ENCODE peak calls at places on chromosomes 13 and 19, in six cellular contexts. A is fibroblast of mammary gland, D is colonic mucosa, M is mesothelial cell of epicardium, Q is T-helper 17 cell, X is left colon. C is an unnamed sample.

GRCh38 chr13:76696370-76696769 is 189.8 kb downstream of the KCTD12 start:
- DNase-seq in A (peak; percentile 37), D (no peak), M (no peak), Q (no peak), X (no peak), C (no peak)

GRCh38 chr13:23681253-23681652 is 111.0 kb downstream of the TNFRSF19 start:
- DNase-seq in A (peak; percentile 71), D (no peak), M (no peak), Q (no peak), X (no peak), C (no peak)

GRCh38 chr19:46256855-46257254 is 27.3 kb downstream of the IGFL1 start:
- DNase-seq in A (peak; percentile 35), D (no peak), M (no peak), Q (no peak), X (no peak), C (no peak)

GRCh38 chr13:20127563-20128458 is 33.0 kb downstream of the GJA3 start:
- DNase-seq in A (peak; percentile 40), D (peak; percentile 69), M (no peak), Q (peak; percentile 14), X (peak; percentile 65), C (no peak)

GRCh38 chr13:78317030-78317429 is 286.3 kb downstream of the POU4F1 start:
- DNase-seq in A (no peak), D (no peak), M (no peak), Q (no peak), X (no peak), C (no peak)

GRCh38 chr19:29941828-29942403 is at the start of gene URI1:
- DNase-seq in A (peak; percentile 71), D (peak; percentile 96), M (peak; percentile 93), Q (peak; percentile 92), X (peak; percentile 83), C (no peak)

GRCh38 chr19:54506079-54506478 is 3.4 kb downstream of the LAIR2 start:
- DNase-seq in A (no peak), D (no peak), M (no peak), Q (no peak), X (no peak), C (no peak)

GRCh38 chr19:4713384-4713951 is 10.2 kb downstream of the DPP9 start:
- DNase-seq in A (peak; percentile 99), D (peak; percentile 95), M (no peak), Q (no peak), X (peak; percentile 93), C (no peak)

GRCh38 chr13:38783992-38784875 is 97.4 kb downstream of the FREM2 start:
- DNase-seq in A (no peak), D (peak; percentile 53), M (no peak), Q (no peak), X (peak; percentile 34), C (no peak)

GRCh38 chr13:99956473-99957349 is 14.9 kb downstream of the ZIC5 start:
- DNase-seq in A (no peak), D (no peak), M (no peak), Q (no peak), X (no peak), C (no peak)

GRCh38 chr13:21898990-21899389 is 228.1 kb downstream of the FGF9 start:
- DNase-seq in A (no peak), D (no peak), M (no peak), Q (no peak), X (no peak), C (no peak)

GRCh38 chr13:97977376-97977705 is 23.9 kb downstream of the IPO5 start:
- DNase-seq in A (peak; percentile 25), D (no peak), M (no peak), Q (no peak), X (no peak), C (no peak)

GRCh38 chr19:36113895-36114762 is 546 bp downstream of the POLR2I start:
- DNase-seq in A (peak; percentile 47), D (no peak), M (no peak), Q (no peak), X (no peak), C (no peak)

GRCh38 chr19:55289117-55289796 is 5.5 kb downstream of the BRSK1 start:
- DNase-seq in A (peak; percentile 46), D (no peak), M (no peak), Q (no peak), X (no peak), C (no peak)

GRCh38 chr13:85141425-85141824 is 657.8 kb downstream of the SLITRK6 start:
- DNase-seq in A (no peak), D (no peak), M (no peak), Q (no peak), X (no peak), C (no peak)

GRCh38 chr19:29889702-29890101 is 52.3 kb upstream of the URI1 start:
- DNase-seq in A (no peak), D (no peak), M (no peak), Q (no peak), X (no peak), C (no peak)

GRCh38 chr13:58852076-58852475 is 1220.5 kb downstream of the PCDH17 start:
- DNase-seq in A (no peak), D (no peak), M (no peak), Q (no peak), X (no peak), C (no peak)

GRCh38 chr13:51935326-51936171 is 73.8 kb downstream of the CCDC70 start:
- DNase-seq in A (peak; percentile 4), D (peak; percentile 52), M (no peak), Q (no peak), X (peak; percentile 49), C (no peak)

GRCh38 chr13:26011996-26012688 is 39.7 kb downstream of the SHISA2 start:
- DNase-seq in A (no peak), D (no peak), M (no peak), Q (peak; percentile 23), X (no peak), C (no peak)